ENCODE peak calls at places on chromosomes 4 and X, in four cellular contexts. J is GM23338, S is MM.1S, Z is neural progenitor cell. R is an unnamed sample.

GRCh38 chrX:86887341-86887740 is 630.3 kb upstream of the KLHL4 start:
- DNase-seq in Z (no peak), J (no peak), S (no peak), R (no peak)

GRCh38 chr4:181281451-181281850 is 961.8 kb upstream of the TENM3 start:
- DNase-seq in J (no peak), Z (no peak), S (no peak), R (no peak)

GRCh38 chr4:89245459-89245858 is 62.1 kb downstream of the GPRIN3 start:
- DNase-seq in S (no peak), J (no peak), Z (no peak), R (no peak)

GRCh38 chr4:63607186-63607872 is 801.9 kb downstream of the TECRL start:
- DNase-seq in Z (no peak), S (no peak), J (no peak), R (no peak)

GRCh38 chrX:71909956-71910355 is 689 bp upstream of the NHSL2 start:
- DNase-seq in S (no peak), J (peak), Z (peak), R (no peak)

GRCh38 chr4:119550857-119551532 is 77.6 kb downstream of the PDE5A start:
- DNase-seq in Z (peak), S (no peak), J (peak), R (peak)

GRCh38 chrX:1451251-1451675 is 1.4 kb downstream of the ASMTL start:
- DNase-seq in S (no peak), Z (no peak), J (no peak), R (no peak)

GRCh38 chrX:110142096-110142495 is 139.2 kb downstream of the TMEM164 start:
- DNase-seq in Z (no peak), J (no peak), S (no peak), R (no peak)

GRCh38 chr4:15469402-15470148 is at the start of gene CC2D2A:
- DNase-seq in Z (peak), S (no peak), J (peak), R (peak)

GRCh38 chrX:110462957-110463356 is 104.3 kb downstream of the RTL9 start:
- DNase-seq in J (peak), S (no peak), Z (no peak), R (no peak)

GRCh38 chr4:98648602-98649001 is 9.8 kb downstream of the TSPAN5 start:
- DNase-seq in Z (no peak), J (no peak), S (no peak), R (peak)

GRCh38 chr4:1058198-1058996 is 47.0 kb downstream of the FGFRL1 start:
- DNase-seq in Z (no peak), J (no peak), S (no peak), R (no peak)

GRCh38 chr4:1057403-1057745 is 45.9 kb downstream of the FGFRL1 start:
- DNase-seq in J (no peak), S (no peak), Z (no peak), R (no peak)

GRCh38 chr4:1055721-1056590 is 44.5 kb downstream of the FGFRL1 start:
- DNase-seq in J (peak), S (no peak), Z (peak), R (no peak)

GRCh38 chr4:1058997-1059665 is 47.7 kb downstream of the FGFRL1 start:
- DNase-seq in S (no peak), J (no peak), Z (no peak), R (no peak)

DNA sequence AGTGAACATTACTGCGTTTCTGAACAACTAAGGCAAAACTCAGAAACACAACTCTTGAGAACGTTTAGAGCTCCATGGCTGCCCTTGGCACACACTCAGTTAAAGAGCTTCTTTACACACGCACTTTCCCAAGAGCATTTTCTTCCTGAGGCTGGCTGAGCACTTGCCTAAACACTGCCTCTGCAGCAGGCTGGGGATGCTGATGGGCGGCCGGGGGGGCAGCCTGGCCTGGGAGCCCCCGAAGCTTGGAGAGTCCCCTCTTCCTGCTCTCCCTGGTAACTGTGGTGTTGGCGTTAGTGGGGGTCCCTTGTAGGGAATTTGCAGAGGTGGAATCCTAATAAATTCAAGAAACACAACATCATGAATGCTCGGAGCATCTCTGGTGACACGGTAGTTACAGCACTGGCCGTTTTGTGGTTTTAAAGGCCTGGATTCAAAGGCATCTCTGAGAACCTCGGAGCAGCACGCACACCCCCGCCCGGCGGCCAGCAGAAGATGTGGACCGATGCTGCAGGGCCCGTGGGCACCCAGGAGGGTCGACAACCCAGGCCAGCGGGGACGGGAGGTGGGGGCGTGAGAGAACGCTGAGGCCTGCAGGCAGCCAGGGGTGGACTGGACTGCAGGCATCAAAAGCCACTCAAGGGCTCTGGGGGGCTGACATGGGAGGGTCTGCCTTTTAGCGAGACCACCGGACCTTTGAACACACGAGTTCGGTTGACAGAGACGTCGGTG is 45.4 kb downstream of the FGFRL1 start:
- DNase-seq in J (no peak), S (no peak), Z (no peak), R (no peak)
- H3K4me2 ChIP-seq in J (no peak), S (no peak), Z (no peak), R (no peak)

DNA sequence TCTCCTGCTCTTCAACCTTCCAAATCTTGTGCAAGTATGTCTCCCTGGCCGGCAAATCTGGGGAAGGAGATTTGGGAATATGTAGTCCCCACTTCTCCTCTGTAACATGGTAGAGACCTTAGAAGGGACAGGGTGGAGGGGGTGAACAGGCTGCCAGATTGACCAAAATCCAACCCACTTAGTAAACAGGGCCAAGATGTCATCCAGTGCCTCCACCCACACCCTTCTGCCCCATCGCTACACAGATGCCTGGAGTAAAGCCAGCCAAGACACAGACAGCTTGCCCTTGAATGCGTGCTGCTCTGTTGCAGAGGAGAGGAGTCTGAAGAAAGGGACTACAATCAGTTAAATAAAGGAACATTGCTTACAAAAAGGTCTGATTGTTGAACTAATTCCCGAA is 160.1 kb upstream of the LDB2 start:
- DNase-seq in S (no peak), Z (no peak), J (no peak), R (peak)
- H2AFZ ChIP-seq in S (peak), Z (peak), J (peak), R (no peak)

GRCh38 chrX:150362599-150363481 is at the start of gene MAMLD1:
- DNase-seq in J (peak), Z (peak), S (peak), R (peak)
- TF ChIP-seq EZH2 in J (peak), Z (peak), S (no peak), R (no peak)

DNA sequence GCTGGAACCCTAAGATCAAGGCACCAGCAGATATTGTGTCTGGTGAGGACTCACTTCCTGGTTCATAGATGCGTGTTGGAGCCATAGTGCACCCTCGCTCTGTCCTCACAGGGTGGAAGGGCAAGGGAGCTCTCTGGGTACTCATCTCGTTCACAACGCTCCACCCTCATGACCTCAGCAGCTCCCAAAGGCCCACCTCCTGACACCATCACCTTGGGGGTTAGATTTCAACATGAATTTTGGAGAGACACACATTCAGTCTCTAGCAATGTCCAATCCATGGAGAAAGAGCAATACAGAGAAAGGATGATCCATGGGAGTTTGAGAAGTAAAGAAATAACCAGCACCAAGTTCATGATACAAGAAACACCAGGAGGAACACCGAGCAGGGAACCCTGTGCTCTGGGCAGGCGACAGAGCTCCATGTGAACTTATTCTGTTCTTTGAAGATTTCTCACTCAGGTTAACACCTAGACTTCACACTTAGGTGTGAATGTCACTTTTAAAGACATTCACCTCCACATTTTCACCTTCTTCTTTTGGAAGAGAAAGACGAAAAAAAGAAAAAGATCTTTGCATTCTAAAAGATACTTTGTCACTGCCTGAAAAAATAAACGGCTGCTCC is 171.8 kb upstream of the FAM9B start:
- DNase-seq in Z (no peak), J (no peak), S (no peak), R (no peak)
- H3K4me2 ChIP-seq in Z (no peak), J (no peak), S (no peak), R (no peak)

DNA sequence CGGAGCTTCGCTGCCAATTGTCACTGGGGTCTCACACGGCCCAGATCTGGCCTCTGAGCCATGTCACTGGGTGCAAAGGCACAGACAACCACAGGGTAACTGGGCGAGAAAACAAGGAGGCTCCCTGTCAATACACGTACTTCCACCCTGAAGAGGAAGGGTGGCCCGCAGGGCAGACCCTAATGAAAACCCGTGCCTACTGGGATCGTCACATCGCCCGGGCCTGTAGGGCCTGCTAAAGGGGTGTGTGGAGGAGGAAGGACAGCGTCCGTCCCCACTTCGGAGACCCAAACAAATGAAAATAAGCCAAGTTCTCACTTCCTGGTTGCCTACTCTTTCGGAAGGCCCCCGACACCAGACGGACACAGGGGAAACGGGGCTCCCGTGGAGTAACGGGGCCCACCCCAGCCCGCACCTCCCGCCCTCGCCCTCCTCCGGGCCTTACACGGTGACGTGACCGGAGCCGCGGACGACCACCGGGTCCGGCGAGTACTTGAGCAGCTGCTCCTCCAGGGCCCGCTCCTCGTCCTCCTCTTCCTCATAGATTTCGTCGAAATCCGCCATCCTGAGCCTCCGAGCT is 578 bp downstream of the CHIC2 start:
- DNase-seq in Z (peak), S (peak), J (peak), R (no peak)
- H2AFZ ChIP-seq in Z (peak), S (peak), J (peak), R (peak)

R was measured in astrocyte.